ENCODE peak calls at places on chromosomes 12 and 14, in four cellular contexts. One of them, this sample, is unnamed.

GRCh38 chr12:2641209-2641608 is 153.6 kb upstream of the FKBP4 start:
- DNase-seq in A549: peak
- DNase-seq in K562: peak
- DNase-seq in HCT116: peak
- DNase-seq in this sample: peak

GRCh38 chr12:94263011-94263786 is 114.8 kb downstream of the PLXNC1 start:
- DNase-seq in A549: no peak
- DNase-seq in K562: no peak
- DNase-seq in HCT116: no peak
- DNase-seq in this sample: no peak

GRCh38 chr12:95646781-95647184 is 95.5 kb upstream of the USP44 start:
- DNase-seq in A549: no peak
- DNase-seq in K562: no peak
- DNase-seq in HCT116: no peak
- DNase-seq in this sample: peak

GRCh38 chr12:94203796-94204195 is 55.4 kb downstream of the PLXNC1 start:
- DNase-seq in A549: no peak
- DNase-seq in K562: no peak
- DNase-seq in HCT116: no peak
- DNase-seq in this sample: no peak

GRCh38 chr12:91179315-91179714 is 3.3 kb downstream of the DCN start:
- DNase-seq in A549: no peak
- DNase-seq in K562: no peak
- DNase-seq in HCT116: no peak
- DNase-seq in this sample: peak

GRCh38 chr14:102862154-102862772 is 60.2 kb upstream of the AMN start:
- DNase-seq in A549: no peak
- DNase-seq in K562: no peak
- DNase-seq in HCT116: no peak
- DNase-seq in this sample: no peak

GRCh38 chr14:55556929-55557623 is 22.9 kb upstream of the KTN1 start:
- DNase-seq in A549: no peak
- DNase-seq in K562: no peak
- DNase-seq in HCT116: peak
- DNase-seq in this sample: peak

GRCh38 chr12:117063162-117063911 is 35.9 kb downstream of the TESC start:
- DNase-seq in A549: no peak
- DNase-seq in K562: no peak
- DNase-seq in HCT116: no peak
- DNase-seq in this sample: no peak

GRCh38 chr14:93980464-93981201 is 4.3 kb upstream of the ASB2 start:
- DNase-seq in A549: no peak
- DNase-seq in K562: no peak
- DNase-seq in HCT116: no peak
- DNase-seq in this sample: peak

GRCh38 chr12:107490000-107490399 is 195.6 kb upstream of the PWP1 start:
- DNase-seq in A549: no peak
- DNase-seq in K562: no peak
- DNase-seq in HCT116: no peak
- DNase-seq in this sample: no peak

GRCh38 chr12:44573723-44574122 is 302.4 kb downstream of the NELL2 start:
- DNase-seq in A549: no peak
- DNase-seq in K562: no peak
- DNase-seq in HCT116: no peak
- DNase-seq in this sample: no peak

GRCh38 chr14:104299993-104300761 is 161.8 kb downstream of the KIF26A start:
- DNase-seq in A549: no peak
- DNase-seq in K562: no peak
- DNase-seq in HCT116: no peak
- DNase-seq in this sample: no peak

DNA sequence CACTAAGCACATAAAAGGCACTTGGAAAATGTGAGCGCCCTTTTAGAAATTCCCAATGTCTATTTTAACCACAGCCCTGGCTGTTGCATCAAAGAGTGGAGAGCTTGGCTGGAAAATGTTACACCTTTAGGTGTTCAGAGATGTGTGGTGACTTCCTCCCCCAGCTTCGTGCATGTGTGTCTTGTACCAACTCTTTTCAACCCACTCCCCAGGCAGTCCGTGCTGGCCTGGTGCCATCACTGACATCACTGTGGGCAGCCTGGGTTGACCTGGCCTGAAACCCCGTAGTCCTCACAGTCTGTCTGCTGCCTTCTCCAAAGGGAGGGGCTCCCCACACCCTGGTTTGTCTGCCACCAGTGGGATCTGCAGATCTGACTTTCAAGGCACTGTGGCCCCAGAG is 101.8 kb downstream of the SCARB1 start:
- DNase-seq in A549: no peak
- DNase-seq in K562: no peak
- DNase-seq in HCT116: no peak
- DNase-seq in this sample: no peak
- TF ChIP-seq CEBPB in A549: no peak
- TF ChIP-seq CEBPB in K562: no peak
- TF ChIP-seq CEBPB in HCT116: no peak
- TF ChIP-seq CEBPB in this sample: no peak

GRCh38 chr14:23895480-23895879 is 58.1 kb upstream of the DHRS4 start:
- DNase-seq in A549: no peak
- DNase-seq in K562: no peak
- DNase-seq in HCT116: no peak
- DNase-seq in this sample: no peak
- TF ChIP-seq CEBPB in A549: no peak
- TF ChIP-seq CEBPB in K562: no peak
- TF ChIP-seq CEBPB in HCT116: no peak
- TF ChIP-seq CEBPB in this sample: no peak

GRCh38 chr14:24880689-24881088 is 169.3 kb downstream of the STXBP6 start:
- DNase-seq in A549: no peak
- DNase-seq in K562: no peak
- DNase-seq in HCT116: no peak
- DNase-seq in this sample: peak
- TF ChIP-seq CEBPB in A549: no peak
- TF ChIP-seq CEBPB in K562: no peak
- TF ChIP-seq CEBPB in HCT116: no peak
- TF ChIP-seq CEBPB in this sample: no peak

GRCh38 chr12:72271741-72272661 is at the start of gene TRHDE:
- DNase-seq in A549: no peak
- DNase-seq in K562: no peak
- DNase-seq in HCT116: no peak
- DNase-seq in this sample: peak
- TF ChIP-seq CEBPB in A549: no peak
- TF ChIP-seq CEBPB in K562: no peak
- TF ChIP-seq CEBPB in HCT116: no peak
- TF ChIP-seq CEBPB in this sample: no peak

GRCh38 chr12:52630104-52630500 is 11.7 kb upstream of the KRT73 start:
- DNase-seq in A549: no peak
- DNase-seq in K562: no peak
- DNase-seq in HCT116: no peak
- DNase-seq in this sample: no peak
- TF ChIP-seq CEBPB in A549: no peak
- TF ChIP-seq CEBPB in K562: no peak
- TF ChIP-seq CEBPB in HCT116: no peak
- TF ChIP-seq CEBPB in this sample: no peak

DNA sequence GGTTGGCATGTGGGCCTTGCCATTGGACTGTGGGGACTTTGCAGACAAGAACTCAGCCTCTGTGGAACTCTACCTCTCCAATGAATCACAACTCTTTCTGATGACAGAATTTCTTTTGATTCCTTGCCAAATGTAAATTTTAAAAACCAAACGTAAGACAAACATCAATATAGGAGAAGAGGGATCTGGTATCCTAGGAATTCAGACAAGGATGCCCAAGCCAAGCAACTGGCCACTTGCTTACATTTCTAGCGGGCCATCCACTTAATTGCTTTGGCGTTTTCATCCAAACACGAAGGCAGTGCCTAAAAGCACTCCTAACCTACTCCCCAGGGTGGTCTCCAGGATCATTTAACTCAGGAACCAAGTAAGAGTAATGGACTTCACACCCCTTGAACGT is 23.4 kb upstream of the RAB35 start:
- DNase-seq in A549: no peak
- DNase-seq in K562: no peak
- DNase-seq in HCT116: no peak
- DNase-seq in this sample: peak
- TF ChIP-seq CEBPB in A549: no peak
- TF ChIP-seq CEBPB in K562: no peak
- TF ChIP-seq CEBPB in HCT116: no peak
- TF ChIP-seq CEBPB in this sample: no peak